ENCODE peak calls at places on chromosome 11, in six cellular contexts. P is colonic mucosa, O is fibroblast of villous mesenchyme, G is osteocyte, U is neural progenitor cell, Z is brain microvascular endothelial cell. H is an unnamed sample.

GRCh38 chr11:123654566-123655081 is at the start of gene SCN3B:
- DNase-seq in P (peak), O (peak), G (peak), U (peak), Z (peak), H (no peak)

GRCh38 chr11:15113381-15113780 is 1.3 kb upstream of the INSC start:
- DNase-seq in P (no peak), O (no peak), G (no peak), U (no peak), Z (no peak), H (no peak)

GRCh38 chr11:15471709-15472404 is 357.1 kb downstream of the INSC start:
- DNase-seq in P (no peak), O (no peak), G (no peak), U (no peak), Z (no peak), H (no peak)

GRCh38 chr11:75033916-75034315 is 45.2 kb downstream of the NEU3 start:
- DNase-seq in P (no peak), O (no peak), G (peak), U (no peak), Z (no peak), H (no peak)

GRCh38 chr11:69367211-69367964 is 73.4 kb downstream of the MYEOV start:
- DNase-seq in P (no peak), O (no peak), G (no peak), U (no peak), Z (no peak), H (no peak)

GRCh38 chr11:83249972-83250593 is 36.1 kb downstream of the CCDC90B start:
- DNase-seq in P (no peak), O (peak), G (no peak), U (peak), Z (peak), H (no peak)

GRCh38 chr11:11215058-11215815 is 137.8 kb downstream of the CSNK2A3 start:
- DNase-seq in P (no peak), O (no peak), G (peak), U (peak), Z (no peak), H (no peak)

GRCh38 chr11:44972746-44973435 is 22.2 kb upstream of the TP53I11 start:
- DNase-seq in P (no peak), O (no peak), G (no peak), U (no peak), Z (no peak), H (no peak)

GRCh38 chr11:111977141-111978027 is 40.2 kb downstream of the DIXDC1 start:
- DNase-seq in P (peak), O (no peak), G (peak), U (peak), Z (peak), H (no peak)

GRCh38 chr11:77027275-77027674 is 6.9 kb upstream of the B3GNT6 start:
- DNase-seq in P (no peak), O (no peak), G (no peak), U (no peak), Z (no peak), H (no peak)

GRCh38 chr11:78216021-78216420 is 27.3 kb downstream of the USP35 start:
- DNase-seq in P (no peak), O (no peak), G (no peak), U (no peak), Z (no peak), H (no peak)

GRCh38 chr11:75259711-75260110 is 19.1 kb downstream of the TPBGL start:
- DNase-seq in P (no peak), O (no peak), G (no peak), U (no peak), Z (no peak), H (no peak)

GRCh38 chr11:44467931-44468330 is 97.5 kb upstream of the CD82 start:
- DNase-seq in P (no peak), O (no peak), G (no peak), U (peak), Z (no peak), H (no peak)

GRCh38 chr11:99160447-99160846 is 139.7 kb downstream of the CNTN5 start:
- DNase-seq in P (no peak), O (no peak), G (no peak), U (no peak), Z (no peak), H (no peak)

GRCh38 chr11:47768090-47768620 is 1.0 kb upstream of the FNBP4 start:
- DNase-seq in P (peak), O (peak), G (no peak), U (peak), Z (peak), H (peak)

GRCh38 chr11:23284626-23285025 is 424.4 kb upstream of the CCDC179 start:
- DNase-seq in P (no peak), O (peak), G (no peak), U (no peak), Z (no peak), H (peak)

GRCh38 chr11:65506770-65507485 is 8.1 kb downstream of the MALAT1 start:
- DNase-seq in P (peak), O (peak), G (no peak), U (peak), Z (peak), H (peak)

GRCh38 chr11:45885274-45885920 is at the start of gene MAPK8IP1:
- DNase-seq in P (peak), O (peak), G (no peak), U (peak), Z (no peak), H (no peak)

GRCh38 chr11:826836-827145 is 928 bp upstream of the CRACR2B start:
- DNase-seq in P (no peak), O (no peak), G (no peak), U (no peak), Z (no peak), H (no peak)

GRCh38 chr11:118615996-118616395 is 8.6 kb downstream of the PHLDB1 start:
- DNase-seq in P (no peak), O (no peak), G (no peak), U (peak), Z (no peak), H (no peak)

GRCh38 chr11:1916986-1917522 is 2.4 kb upstream of the TNNT3 start:
- DNase-seq in P (no peak), O (no peak), G (no peak), U (no peak), Z (no peak), H (no peak)

GRCh38 chr11:66907751-66908173 is 50.4 kb downstream of the PC start:
- DNase-seq in P (no peak), O (peak), G (no peak), U (no peak), Z (no peak), H (no peak)

GRCh38 chr11:95714853-95715776 is 74.5 kb downstream of the FAM76B start:
- DNase-seq in P (no peak), O (no peak), G (no peak), U (no peak), Z (no peak), H (no peak)

GRCh38 chr11:71431271-71431670 is 16.9 kb downstream of the DHCR7 start:
- DNase-seq in P (no peak), O (no peak), G (no peak), U (no peak), Z (no peak), H (no peak)

GRCh38 chr11:86938900-86939880 is 16.0 kb downstream of the FZD4 start:
- DNase-seq in P (no peak), O (peak), G (no peak), U (peak), Z (no peak), H (no peak)

GRCh38 chr11:94171693-94172440 is 43.2 kb downstream of the PANX1 start:
- DNase-seq in P (peak), O (peak), G (no peak), U (peak), Z (peak), H (no peak)

DNA sequence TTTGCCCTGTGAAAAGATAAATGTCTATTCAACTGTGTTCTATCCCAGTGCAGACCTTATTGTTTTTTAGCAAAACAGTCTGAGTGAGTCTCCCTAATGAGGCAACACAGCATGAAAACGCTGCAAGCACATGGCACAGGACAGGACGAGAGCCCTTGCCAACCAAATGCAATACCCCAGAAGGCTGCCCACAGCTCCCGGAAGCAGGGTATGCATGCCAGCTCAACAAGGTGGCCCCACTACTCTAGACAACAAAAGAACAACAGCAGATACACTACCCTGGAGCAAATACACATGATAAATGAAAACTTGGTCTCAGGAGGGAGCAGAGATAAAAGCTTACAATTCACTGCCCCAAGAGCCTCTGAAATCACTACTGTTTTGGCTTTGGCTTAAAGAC is 785.4 kb upstream of the API5 start:
- DNase-seq in P (no peak), O (no peak), G (no peak), U (no peak), Z (no peak), H (no peak)
- TF ChIP-seq CTCF in P (no peak), O (no peak), G (no peak), U (no peak), Z (no peak), H (no peak)

GRCh38 chr11:36469063-36469462 is 41.0 kb downstream of the TRAF6 start:
- DNase-seq in P (no peak), O (no peak), G (no peak), U (peak), Z (peak), H (no peak)
- TF ChIP-seq CTCF in P (no peak), O (peak), G (peak), U (peak), Z (peak), H (peak)

DNA sequence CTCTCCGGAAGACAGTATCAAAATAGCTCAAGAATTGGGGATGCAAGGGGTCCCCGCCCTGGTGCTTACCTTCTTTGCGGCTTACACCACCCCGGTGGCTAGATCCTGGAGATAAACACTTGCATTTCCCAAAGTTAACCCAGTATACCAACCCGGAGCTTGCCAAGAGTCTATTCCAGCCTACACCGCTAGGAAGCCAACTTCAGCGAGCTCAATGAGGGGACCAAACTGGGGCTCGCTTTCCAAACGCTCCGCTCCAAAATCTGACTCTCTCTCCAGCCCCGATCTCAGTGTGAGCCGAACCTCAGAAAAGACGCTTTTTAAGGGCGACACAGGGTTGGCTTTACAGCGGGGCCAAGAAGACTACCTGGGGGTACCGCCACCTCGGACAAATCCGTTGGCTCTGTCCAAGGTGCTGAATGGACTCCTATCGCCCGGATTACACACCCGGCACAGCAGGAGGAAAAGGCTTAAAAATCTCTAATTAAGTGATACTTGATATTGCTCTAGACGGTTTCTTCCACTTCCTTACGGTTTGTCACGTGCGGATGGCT is 20.1 kb upstream of the BDNF start:
- DNase-seq in P (peak), O (peak), G (no peak), U (peak), Z (peak), H (no peak)
- TF ChIP-seq CTCF in P (no peak), O (peak), G (peak), U (peak), Z (peak), H (peak)

GRCh38 chr11:135033545-135033944 is 621.5 kb upstream of the B3GAT1 start:
- DNase-seq in P (no peak), O (no peak), G (no peak), U (peak), Z (peak), H (no peak)
- TF ChIP-seq CTCF in P (no peak), O (no peak), G (peak), U (peak), Z (peak), H (no peak)

GRCh38 chr11:72996959-72997358 is 145.2 kb downstream of the FCHSD2 start:
- DNase-seq in P (no peak), O (no peak), G (no peak), U (no peak), Z (no peak), H (no peak)
- TF ChIP-seq CTCF in P (no peak), O (no peak), G (no peak), U (no peak), Z (no peak), H (no peak)

DNA sequence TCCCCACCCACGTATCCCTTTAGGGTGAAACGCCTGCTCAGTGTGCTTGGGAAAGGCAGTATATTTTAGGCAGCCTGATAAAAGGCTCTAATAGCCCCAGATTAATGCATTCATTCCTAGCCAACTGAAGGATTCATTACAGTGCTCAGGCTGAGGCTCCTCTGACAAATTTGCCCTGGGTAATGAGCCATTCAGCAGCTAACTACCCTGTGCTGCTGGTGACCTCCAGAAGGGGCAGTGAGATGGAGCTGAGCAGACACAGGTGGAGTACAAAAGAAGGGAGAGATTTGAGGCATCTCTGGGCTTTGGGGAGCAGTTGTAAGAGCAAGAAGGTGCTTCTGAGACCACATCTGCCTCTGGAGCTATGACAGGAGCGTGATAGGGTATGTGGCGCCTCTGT is 817.0 kb downstream of the NTM start:
- DNase-seq in P (no peak), O (no peak), G (no peak), U (no peak), Z (no peak), H (no peak)
- TF ChIP-seq CTCF in P (no peak), O (no peak), G (no peak), U (no peak), Z (peak), H (no peak)

DNA sequence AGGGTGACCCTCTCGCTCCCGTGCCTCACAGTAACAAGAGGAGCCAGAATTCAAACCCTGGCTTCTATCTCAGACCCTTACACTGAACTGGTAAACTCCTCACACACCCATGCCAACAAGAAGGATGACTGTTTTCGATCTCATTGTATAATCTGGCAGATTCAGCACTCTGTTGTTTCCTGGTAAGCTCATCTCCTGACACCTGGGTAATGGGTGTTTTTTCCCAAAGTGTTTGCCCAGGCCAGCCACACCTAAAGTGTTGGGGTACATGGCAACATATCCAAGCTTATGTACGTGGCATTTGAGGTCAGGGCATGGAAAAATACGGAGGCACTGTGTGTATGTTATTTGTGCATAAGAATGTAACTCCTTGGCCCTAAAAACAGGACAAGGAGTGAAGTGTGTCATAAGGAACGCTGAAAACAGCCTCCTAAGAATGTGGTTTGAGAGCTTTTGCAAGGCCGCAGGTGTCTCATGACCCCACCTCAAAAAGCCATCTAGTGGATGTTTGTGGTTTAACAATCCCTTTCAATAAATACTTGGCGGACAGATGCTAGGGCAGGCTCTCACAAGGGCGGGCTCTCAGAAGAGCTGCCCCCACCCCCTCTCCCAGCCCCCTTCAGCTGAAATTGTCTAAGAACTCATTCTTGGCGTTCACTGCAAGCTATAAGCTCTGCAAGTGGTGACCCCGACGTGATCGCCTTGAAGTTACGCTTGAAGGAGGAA is at the start of gene MS4A15:
- DNase-seq in P (no peak), O (peak), G (no peak), U (peak), Z (no peak), H (no peak)
- TF ChIP-seq CTCF in P (peak), O (peak), G (peak), U (peak), Z (peak), H (no peak)

DNA sequence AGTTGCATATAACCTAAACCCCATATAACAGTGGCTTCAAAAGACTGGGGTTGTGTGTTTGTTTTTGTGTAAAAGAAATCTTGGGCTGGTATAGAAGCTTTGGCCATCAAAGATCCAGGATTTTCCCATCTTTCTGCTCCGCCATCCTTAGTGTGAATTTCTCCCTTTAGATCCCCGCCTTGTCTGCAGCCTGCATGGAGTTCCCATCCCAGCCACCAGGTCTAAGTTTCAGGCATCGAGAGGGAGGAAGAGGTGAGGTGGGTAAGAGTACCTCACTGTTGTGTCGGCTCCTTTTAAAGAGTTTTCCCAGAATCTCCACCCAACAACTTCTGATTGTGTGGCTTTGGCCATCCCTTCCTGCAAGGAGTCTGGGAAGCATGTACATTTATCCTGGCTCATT is 195.5 kb upstream of the SORL1-AS1 start:
- DNase-seq in P (no peak), O (no peak), G (no peak), U (no peak), Z (no peak), H (no peak)
- TF ChIP-seq CTCF in P (no peak), O (no peak), G (no peak), U (peak), Z (peak), H (no peak)